ENCODE peak calls at places on chromosomes 4 and X, in five cellular contexts. Z is K562, N is GM12892, L is A549, W is breast epithelium. V is an unnamed sample.

GRCh38 chr4:60938621-60939020 is 261.5 kb upstream of the ADGRL3 start:
- DNase-seq in Z (no peak), W (no peak), N (no peak), L (no peak), V (no peak)

GRCh38 chr4:84167089-84167488 is 332.0 kb downstream of the NKX6-1 start:
- DNase-seq in L (no peak), Z (no peak), W (no peak), N (no peak), V (no peak)

GRCh38 chrX:47133493-47133892 is 11.0 kb downstream of the NDUFB11 start:
- DNase-seq in N (no peak), W (no peak), Z (no peak), L (no peak), V (no peak)

GRCh38 chr4:78747328-78747946 is 28.7 kb upstream of the BMP2K start:
- DNase-seq in N (no peak), W (no peak), L (no peak), Z (no peak), V (no peak)

GRCh38 chrX:1390621-1391369 is 1.1 kb downstream of the SLC25A6 start:
- DNase-seq in Z (no peak), W (peak; percentile 43), N (no peak), L (no peak), V (no peak)

GRCh38 chr4:179225594-179225993 is 1783.4 kb upstream of the AGA start:
- DNase-seq in W (no peak), N (no peak), Z (no peak), L (no peak), V (no peak)

GRCh38 chr4:12873351-12873750 is 610.8 kb downstream of the RAB28 start:
- DNase-seq in W (no peak), L (no peak), Z (no peak), N (no peak), V (no peak)

GRCh38 chr4:85116008-85116407 is 149.5 kb upstream of the WDFY3 start:
- DNase-seq in L (no peak), W (no peak), N (no peak), Z (no peak), V (no peak)

GRCh38 chr4:128384091-128384520 is 96.5 kb upstream of the PGRMC2 start:
- DNase-seq in L (no peak), N (no peak), Z (no peak), W (no peak), V (no peak)

GRCh38 chr4:3421470-3421869 is 20.3 kb upstream of the HGFAC start:
- DNase-seq in L (no peak), W (no peak), Z (no peak), N (no peak), V (no peak)

GRCh38 chr4:186192068-186192751 is 843 bp downstream of the CYP4V2 start:
- DNase-seq in N (no peak), Z (no peak), L (peak; percentile 23), W (no peak), V (peak; percentile 40)

GRCh38 chrX:51456814-51457213 is 39.6 kb downstream of the NUDT11 start:
- DNase-seq in Z (no peak), N (no peak), W (no peak), L (no peak), V (peak; percentile 0)

GRCh38 chrX:1807301-1807731 is 192.5 kb downstream of the ASMT start:
- DNase-seq in W (no peak), N (no peak), Z (no peak), L (no peak), V (no peak)

GRCh38 chrX:9019151-9019550 is 14.8 kb downstream of the FAM9B start:
- DNase-seq in Z (no peak), L (no peak), W (no peak), N (no peak), V (no peak)

GRCh38 chrX:136780738-136781137 is at the start of gene ARHGEF6:
- DNase-seq in W (no peak), N (no peak), L (no peak), Z (no peak), V (peak; percentile 7)

GRCh38 chr4:186725422-186726149 is 1.9 kb upstream of the FAT1 start:
- DNase-seq in N (no peak), W (peak; percentile 75), Z (peak; percentile 52), L (peak; percentile 72), V (peak; percentile 83)

GRCh38 chr4:7198440-7199128 is 6.2 kb downstream of the SORCS2 start:
- DNase-seq in N (no peak), Z (no peak), W (peak; percentile 36), L (no peak), V (no peak)

GRCh38 chr4:28443786-28444412 is 1583.3 kb downstream of the STIM2 start:
- DNase-seq in L (no peak), W (no peak), Z (no peak), N (no peak), V (no peak)

GRCh38 chrX:66016905-66017658 is 22.8 kb downstream of the VSIG4 start:
- DNase-seq in N (no peak), Z (no peak), L (no peak), W (no peak), V (peak; percentile 14)

GRCh38 chrX:1685460-1685859 is 70.6 kb downstream of the ASMT start:
- DNase-seq in Z (no peak), W (no peak), N (no peak), L (no peak), V (no peak)

GRCh38 chrX:65451663-65452062 is 82.9 kb downstream of the LAS1L start:
- DNase-seq in N (peak; percentile 1), Z (peak; percentile 9), W (no peak), L (no peak), V (peak; percentile 5)

GRCh38 chr4:8855781-8856245 is 15.8 kb downstream of the HMX1 start:
- DNase-seq in N (no peak), L (no peak), Z (peak; percentile 26), W (no peak), V (no peak)

GRCh38 chrX:39682778-39683177 is 415.0 kb downstream of the BCOR start:
- DNase-seq in Z (peak; percentile 65), W (no peak), N (no peak), L (no peak), V (no peak)

GRCh38 chr4:814312-814850 is 11.5 kb downstream of the CPLX1 start:
- DNase-seq in N (no peak), W (no peak), L (no peak), Z (no peak), V (no peak)

GRCh38 chrX:22395372-22395771 is 122.7 kb downstream of the CBLL2 start:
- DNase-seq in L (no peak), Z (no peak), N (no peak), W (no peak), V (no peak)

GRCh38 chr4:81314196-81314896 is 99.3 kb upstream of the PRKG2 start:
- DNase-seq in N (no peak), L (no peak), Z (no peak), W (no peak), V (no peak)
- TF ChIP-seq POLR2A in N (no peak), L (no peak), Z (no peak), W (no peak), V (no peak)

DNA sequence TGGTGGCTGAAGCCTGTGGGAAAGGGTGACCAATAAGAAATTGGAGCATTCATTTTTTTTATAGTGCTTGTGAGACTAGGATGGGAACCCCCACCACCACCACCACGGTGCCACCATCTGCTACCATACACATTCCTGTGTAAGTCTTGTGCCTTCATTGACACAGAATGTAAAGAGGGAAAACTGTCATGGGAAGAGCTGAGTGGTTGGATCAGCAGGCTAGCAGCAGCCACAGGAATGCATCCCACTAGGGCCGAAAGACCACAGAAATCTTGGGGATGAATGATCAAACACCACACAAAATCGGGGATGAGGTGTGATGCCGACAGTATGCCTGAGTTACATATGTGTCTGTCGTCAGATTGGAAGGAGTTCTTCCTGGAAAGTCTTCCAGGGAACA is 69.2 kb downstream of the SRPX start:
- DNase-seq in Z (no peak), L (no peak), N (no peak), W (no peak), V (no peak)
- TF ChIP-seq POLR2A in Z (no peak), L (no peak), N (no peak), W (no peak), V (no peak)

DNA sequence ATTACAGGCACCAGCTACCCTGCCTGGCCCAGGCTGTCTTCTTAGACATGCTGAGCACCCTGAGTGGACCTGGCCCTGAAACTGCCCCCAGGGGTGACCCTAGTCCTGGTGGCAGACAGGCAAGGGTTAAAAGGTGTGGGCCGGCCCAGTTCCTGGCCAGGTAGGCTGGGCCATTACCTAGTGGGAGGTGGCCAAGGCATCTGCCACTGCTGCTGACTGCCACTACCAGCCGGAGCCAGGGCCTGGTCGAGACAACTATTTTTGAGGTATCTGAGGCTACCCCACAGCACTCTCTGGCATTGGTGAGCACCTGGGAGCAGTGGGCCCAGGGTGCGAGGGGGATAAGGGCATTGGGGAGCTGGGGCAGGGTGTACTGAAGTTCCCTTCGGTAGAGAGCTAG is at the start of gene CCDC120:
- DNase-seq in N (no peak), L (no peak), Z (no peak), W (no peak), V (no peak)
- TF ChIP-seq POLR2A in N (no peak), L (no peak), Z (no peak), W (no peak), V (no peak)

DNA sequence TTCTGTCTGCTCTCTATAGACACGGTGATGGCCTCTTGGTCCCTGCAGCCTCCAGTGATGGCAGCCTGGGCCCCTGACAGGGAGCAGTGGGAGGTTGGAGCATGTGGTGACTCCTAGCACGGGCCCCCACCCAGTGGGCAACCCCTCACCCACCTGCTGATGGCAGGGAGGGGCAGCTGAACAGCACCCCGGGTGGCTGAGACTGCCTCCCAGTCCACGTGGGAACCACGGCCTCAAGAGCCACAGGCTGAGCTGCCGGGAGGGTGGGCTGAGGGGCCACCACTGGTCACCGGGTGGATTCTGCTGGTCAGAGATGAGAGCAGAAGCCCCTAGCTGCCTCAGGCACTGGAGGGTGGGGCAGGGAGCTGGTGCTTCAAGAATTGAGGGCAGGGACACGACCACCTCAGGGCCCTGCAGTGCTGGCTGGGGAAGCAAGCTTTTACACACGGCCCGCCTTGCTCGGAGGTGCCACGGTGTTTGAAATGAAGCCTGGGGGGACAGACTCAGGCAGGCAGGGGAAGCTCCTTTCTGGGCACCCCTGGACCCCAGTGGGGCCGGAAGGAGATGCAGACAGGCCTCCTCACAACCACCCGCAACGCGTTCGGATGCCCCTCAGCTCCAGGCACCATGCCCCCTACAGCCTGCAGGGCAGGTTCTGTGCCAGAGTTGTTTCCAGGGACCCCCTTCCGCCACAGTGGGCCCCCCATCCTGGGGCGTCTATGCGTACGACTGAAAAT is 6.3 kb upstream of the HAUS3 start:
- DNase-seq in Z (no peak), N (peak; percentile 23), W (no peak), L (no peak), V (no peak)
- TF ChIP-seq POLR2A in Z (no peak), N (no peak), W (no peak), L (no peak), V (no peak)

V was measured in erythroblast.